ENCODE peak calls at places on chromosomes 5 and 9, in six cellular contexts. W, M, V, P, T and C are unnamed samples.

GRCh38 chr9:92945796-92946195 is 1.5 kb upstream of the FGD3 start:
- DNase-seq in W (no peak), M (no peak), V (no peak), P (no peak), T (no peak), C (no peak)

GRCh38 chr5:39167141-39167972 is 52.0 kb downstream of the FYB1 start:
- DNase-seq in W (peak; percentile 48), M (no peak), V (no peak), P (no peak), T (no peak), C (no peak)

GRCh38 chr9:109403766-109404320 is 83.0 kb upstream of the EPB41L4B start:
- DNase-seq in W (no peak), M (no peak), V (no peak), P (no peak), T (no peak), C (no peak)

GRCh38 chr9:32344551-32345182 is 39.8 kb upstream of the ACO1 start:
- DNase-seq in W (no peak), M (no peak), V (no peak), P (peak; percentile 43), T (no peak), C (no peak)

GRCh38 chr5:137688248-137688840 is 47.5 kb downstream of the KLHL3 start:
- DNase-seq in W (no peak), M (no peak), V (no peak), P (no peak), T (no peak), C (no peak)

GRCh38 chr9:76374702-76375543 is 19.3 kb downstream of the RFK start:
- DNase-seq in W (no peak), M (no peak), V (no peak), P (no peak), T (peak; percentile 85), C (no peak)

GRCh38 chr9:137304383-137305059 is 2.5 kb upstream of the NRARP start:
- DNase-seq in W (no peak), M (no peak), V (no peak), P (no peak), T (no peak), C (no peak)

GRCh38 chr5:88551724-88552345 is 283.2 kb upstream of the TMEM161B start:
- DNase-seq in W (no peak), M (no peak), V (no peak), P (no peak), T (no peak), C (no peak)

GRCh38 chr5:158233735-158234322 is 374.9 kb upstream of the CLINT1 start:
- DNase-seq in W (no peak), M (no peak), V (no peak), P (no peak), T (no peak), C (no peak)

GRCh38 chr5:156036640-156037039 is 290.3 kb upstream of the SGCD start:
- DNase-seq in W (no peak), M (no peak), V (no peak), P (no peak), T (no peak), C (no peak)

GRCh38 chr5:175526691-175527090 is 48.3 kb downstream of the SFXN1 start:
- DNase-seq in W (no peak), M (no peak), V (no peak), P (no peak), T (no peak), C (no peak)

GRCh38 chr5:115377468-115378217 is 81.2 kb upstream of the CCDC112 start:
- DNase-seq in W (no peak), M (no peak), V (peak; percentile 4), P (no peak), T (no peak), C (no peak)

GRCh38 chr9:16121593-16121992 is 568.8 kb downstream of the CCDC171 start:
- DNase-seq in W (no peak), M (no peak), V (no peak), P (no peak), T (no peak), C (no peak)

GRCh38 chr9:74804018-74804385 is 83.7 kb downstream of the TRPM6 start:
- DNase-seq in W (no peak), M (no peak), V (no peak), P (no peak), T (no peak), C (no peak)

GRCh38 chr5:146778261-146778660 is 100.3 kb downstream of the PPP2R2B start:
- DNase-seq in W (no peak), M (no peak), V (no peak), P (no peak), T (no peak), C (no peak)

GRCh38 chr9:34382054-34382453 is 5.4 kb upstream of the MYORG start:
- DNase-seq in W (no peak), M (no peak), V (no peak), P (no peak), T (no peak), C (no peak)

GRCh38 chr9:88949425-88949824 is 41.8 kb upstream of the S1PR3 start:
- DNase-seq in W (peak; percentile 22), M (no peak), V (no peak), P (no peak), T (no peak), C (no peak)

GRCh38 chr9:96638606-96639364 is 16.3 kb downstream of the PRXL2C start:
- DNase-seq in W (no peak), M (no peak), V (no peak), P (no peak), T (no peak), C (no peak)

GRCh38 chr5:153542536-153542935 is 52.1 kb downstream of the GRIA1 start:
- DNase-seq in W (no peak), M (no peak), V (no peak), P (no peak), T (no peak), C (no peak)

GRCh38 chr9:95071925-95072324 is 245.6 kb downstream of the FANCC start:
- DNase-seq in W (no peak), M (no peak), V (no peak), P (no peak), T (no peak), C (no peak)

GRCh38 chr5:169213479-169213878 is 87.5 kb downstream of the SLIT3 start:
- DNase-seq in W (no peak), M (no peak), V (no peak), P (no peak), T (no peak), C (no peak)

GRCh38 chr9:135920973-135921585 is 13.7 kb upstream of the CAMSAP1 start:
- DNase-seq in W (no peak), M (no peak), V (no peak), P (no peak), T (no peak), C (no peak)

GRCh38 chr9:4517274-4517673 is 27.0 kb downstream of the SLC1A1 start:
- DNase-seq in W (no peak), M (no peak), V (no peak), P (no peak), T (no peak), C (no peak)

GRCh38 chr9:137339606-137340462 is 37.8 kb upstream of the NRARP start:
- DNase-seq in W (no peak), M (no peak), V (no peak), P (no peak), T (no peak), C (no peak)

GRCh38 chr5:73998496-73998895 is 372.5 kb downstream of the ARHGEF28 start:
- DNase-seq in W (no peak), M (no peak), V (no peak), P (no peak), T (peak; percentile 30), C (no peak)

GRCh38 chr5:54214747-54215146 is 95.6 kb downstream of the ARL15 start:
- DNase-seq in W (no peak), M (no peak), V (no peak), P (no peak), T (no peak), C (no peak)

DNA sequence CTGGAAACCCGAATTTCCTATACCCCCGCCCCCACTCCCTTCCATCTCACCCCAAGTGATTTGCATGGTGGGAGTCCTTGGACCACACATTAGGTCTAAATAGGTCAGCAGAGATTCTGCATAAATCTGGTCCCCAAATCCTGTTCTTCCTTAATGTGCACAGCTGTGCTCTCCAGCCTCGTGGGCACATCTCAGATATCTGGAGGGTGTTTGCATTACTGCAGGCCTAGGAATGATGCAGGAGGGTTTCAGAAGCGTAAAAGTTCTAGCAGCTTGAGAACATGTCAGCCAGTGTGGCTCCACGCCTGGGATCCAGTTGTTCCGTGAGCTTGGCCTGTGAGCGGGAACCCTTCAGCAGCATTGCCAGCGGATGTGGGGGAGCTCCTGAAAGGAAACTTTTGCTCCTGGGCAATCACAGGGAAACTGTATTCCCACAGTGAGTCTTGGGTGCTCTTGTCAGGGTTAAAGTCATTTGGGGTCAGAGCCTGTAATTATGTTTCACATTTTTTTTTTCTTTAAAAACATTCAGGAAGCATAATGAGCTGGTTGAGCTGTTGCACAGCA is 12.9 kb downstream of the ARHGAP26 start:
- DNase-seq in W (no peak), M (no peak), V (no peak), P (no peak), T (no peak), C (no peak)
- TF ChIP-seq POLR2AphosphoS5 in W (no peak), M (no peak), V (no peak), P (no peak), T (no peak), C (no peak)

GRCh38 chr5:139669681-139670368 is 21.7 kb downstream of the CXXC5 start:
- DNase-seq in W (peak; percentile 98), M (peak; percentile 67), V (no peak), P (no peak), T (peak; percentile 53), C (peak; percentile 66)
- TF ChIP-seq POLR2A in W (peak; percentile 57), M (no peak), V (no peak), P (no peak), T (no peak), C (no peak)

DNA sequence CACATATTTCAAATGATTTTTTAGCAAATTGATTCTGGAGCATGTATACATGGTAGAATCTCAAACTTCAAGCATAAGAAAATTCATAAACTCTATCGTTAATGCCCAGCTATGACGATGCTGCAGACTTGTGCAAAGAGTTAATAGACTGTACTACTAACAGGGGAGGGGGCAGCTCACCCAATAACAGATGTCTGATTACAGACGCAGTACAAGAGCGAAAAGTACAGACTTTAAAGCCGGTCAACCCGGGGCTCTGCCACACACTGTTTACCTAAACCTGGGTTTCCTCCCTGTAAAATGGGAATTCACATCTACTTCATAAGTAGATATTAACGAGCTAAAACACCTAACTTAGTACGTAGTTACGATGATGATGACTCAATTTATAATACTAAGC is 651 bp downstream of the TRIM23 start:
- DNase-seq in W (peak; percentile 13), M (no peak), V (no peak), P (no peak), T (no peak), C (no peak)
- TF ChIP-seq TAF1 in W (no peak), M (no peak), V (no peak), P (no peak), T (no peak), C (no peak)

GRCh38 chr9:127105805-127106492 is 16.5 kb downstream of the ANGPTL2 start:
- DNase-seq in W (no peak), M (no peak), V (no peak), P (no peak), T (no peak), C (no peak)

GRCh38 chr9:127109212-127109711 is 13.2 kb downstream of the ANGPTL2 start:
- DNase-seq in W (no peak), M (no peak), V (no peak), P (no peak), T (peak; percentile 85), C (no peak)

GRCh38 chr9:127106493-127106855 is 16.0 kb downstream of the ANGPTL2 start:
- DNase-seq in W (no peak), M (no peak), V (no peak), P (no peak), T (no peak), C (no peak)

GRCh38 chr9:127107344-127108181 is 14.9 kb downstream of the ANGPTL2 start:
- DNase-seq in W (no peak), M (no peak), V (no peak), P (no peak), T (no peak), C (no peak)

GRCh38 chr9:127108182-127108876 is 14.1 kb downstream of the ANGPTL2 start:
- DNase-seq in W (no peak), M (no peak), V (no peak), P (no peak), T (no peak), C (no peak)
- TF ChIP-seq POLR2AphosphoS5 in W (no peak), M (no peak), V (no peak), P (no peak), T (no peak), C (no peak)